ENCODE peak calls at places on chromosomes 4 and X, in five cellular contexts. K is left ventricle myocardium inferior, N is PC-9, T is fibroblast of lung, Q is AG09309. M is an unnamed sample.

GRCh38 chr4:54898941-54899340 is 226.5 kb downstream of the KDR start:
- DNase-seq in K (no peak), N (no peak), T (peak; percentile 52), Q (no peak), M (no peak)

GRCh38 chrX:13476384-13476783 is 93.0 kb upstream of the EGFL6 start:
- DNase-seq in K (no peak), N (no peak), T (no peak), Q (no peak), M (no peak)

GRCh38 chr4:140635606-140636005 is 66.8 kb upstream of the UCP1 start:
- DNase-seq in K (peak; percentile 36), N (peak; percentile 64), T (peak; percentile 64), Q (no peak), M (peak; percentile 71)

GRCh38 chrX:154398668-154399526 is 720 bp downstream of the RPL10 start:
- DNase-seq in K (peak; percentile 87), N (peak; percentile 59), T (peak; percentile 66), Q (peak; percentile 33), M (peak; percentile 95)

GRCh38 chrX:25067271-25068172 is 51.8 kb upstream of the ARX start:
- DNase-seq in K (no peak), N (no peak), T (no peak), Q (no peak), M (no peak)

GRCh38 chr4:120071192-120071795 is 4.6 kb upstream of the MAD2L1 start:
- DNase-seq in K (no peak), N (no peak), T (peak; percentile 60), Q (no peak), M (no peak)

GRCh38 chrX:153439977-153440376 is 5.9 kb downstream of the TREX2 start:
- DNase-seq in K (no peak), N (no peak), T (no peak), Q (no peak), M (no peak)

GRCh38 chrX:137031039-137031438 is 2.8 kb downstream of the GPR101 start:
- DNase-seq in K (no peak), N (no peak), T (no peak), Q (no peak), M (no peak)

GRCh38 chr4:8505229-8505628 is 64.7 kb downstream of the TRMT44 start:
- DNase-seq in K (no peak), N (no peak), T (no peak), Q (no peak), M (no peak)

GRCh38 chr4:147773261-147774184 is 41.6 kb downstream of the ARHGAP10 start:
- DNase-seq in K (no peak), N (peak; percentile 35), T (peak; percentile 74), Q (no peak), M (no peak)

GRCh38 chr4:165588534-165589310 is 209.9 kb downstream of the CPE start:
- DNase-seq in K (no peak), N (no peak), T (no peak), Q (no peak), M (no peak)

GRCh38 chrX:36640232-36640631 is 367.9 kb upstream of the FAM47C start:
- DNase-seq in K (no peak), N (no peak), T (no peak), Q (no peak), M (no peak)

GRCh38 chr4:189202182-189202868 is 738.3 kb upstream of the FRG1 start:
- DNase-seq in K (peak; percentile 66), N (no peak), T (peak; percentile 14), Q (peak; percentile 72), M (peak; percentile 75)

GRCh38 chr4:123418486-123418931 is 21.9 kb downstream of the SPRY1 start:
- DNase-seq in K (no peak), N (peak; percentile 99), T (peak; percentile 96), Q (peak; percentile 87), M (no peak)

GRCh38 chr4:77385124-77385969 is 220.3 kb upstream of the CXCL13 start:
- DNase-seq in K (peak; percentile 22), N (no peak), T (peak; percentile 54), Q (peak; percentile 37), M (peak; percentile 62)

GRCh38 chr4:65645185-65645584 is 25.1 kb downstream of the EPHA5 start:
- DNase-seq in K (no peak), N (no peak), T (peak; percentile 75), Q (no peak), M (no peak)

GRCh38 chr4:89939994-89940393 is 45.3 kb downstream of the MMRN1 start:
- DNase-seq in K (peak; percentile 19), N (no peak), T (peak; percentile 26), Q (no peak), M (no peak)

GRCh38 chr4:53905935-53906377 is 158.4 kb downstream of the CHIC2 start:
- DNase-seq in K (peak; percentile 33), N (no peak), T (peak; percentile 76), Q (no peak), M (no peak)

GRCh38 chrX:129318375-129318774 is 204.9 kb downstream of the SMARCA1 start:
- DNase-seq in K (no peak), N (no peak), T (peak; percentile 7), Q (peak; percentile 3), M (no peak)

GRCh38 chr4:78766650-78767049 is 9.5 kb upstream of the BMP2K start:
- DNase-seq in K (no peak), N (no peak), T (no peak), Q (no peak), M (no peak)

GRCh38 chrX:110284159-110284558 is 33.7 kb downstream of the AMMECR1 start:
- DNase-seq in K (no peak), N (peak; percentile 59), T (peak; percentile 87), Q (peak; percentile 54), M (no peak)

GRCh38 chr4:41207330-41207831 is 7.0 kb downstream of the APBB2 start:
- DNase-seq in K (peak; percentile 31), N (no peak), T (peak; percentile 44), Q (no peak), M (no peak)

GRCh38 chrX:17635231-17635630 is 102.1 kb upstream of the SCML1 start:
- DNase-seq in K (no peak), N (no peak), T (peak; percentile 58), Q (no peak), M (peak; percentile 81)

GRCh38 chr4:163810757-163811156 is 316.3 kb downstream of the TMA16 start:
- DNase-seq in K (no peak), N (no peak), T (no peak), Q (no peak), M (no peak)

GRCh38 chr4:15238720-15239119 is 189.1 kb upstream of the C1QTNF7 start:
- DNase-seq in K (no peak), N (no peak), T (peak; percentile 30), Q (no peak), M (no peak)

GRCh38 chr4:117429061-117429460 is 343.7 kb upstream of the TRAM1L1 start:
- DNase-seq in K (no peak), N (no peak), T (no peak), Q (no peak), M (no peak)

GRCh38 chr4:129822708-129823504 is 727.0 kb downstream of the C4orf33 start:
- DNase-seq in K (peak; percentile 9), N (peak; percentile 87), T (peak; percentile 30), Q (no peak), M (no peak)

GRCh38 chr4:153641532-153641931 is 42.5 kb upstream of the TLR2 start:
- DNase-seq in K (no peak), N (no peak), T (no peak), Q (no peak), M (no peak)

GRCh38 chr4:153647975-153648374 is 36.1 kb upstream of the TLR2 start:
- DNase-seq in K (no peak), N (no peak), T (no peak), Q (no peak), M (no peak)

GRCh38 chr4:153649572-153649991 is 34.5 kb upstream of the TLR2 start:
- DNase-seq in K (no peak), N (no peak), T (peak; percentile 10), Q (no peak), M (no peak)

GRCh38 chr4:153643406-153644016 is 40.6 kb upstream of the TLR2 start:
- DNase-seq in K (no peak), N (peak; percentile 47), T (peak; percentile 48), Q (no peak), M (no peak)

DNA sequence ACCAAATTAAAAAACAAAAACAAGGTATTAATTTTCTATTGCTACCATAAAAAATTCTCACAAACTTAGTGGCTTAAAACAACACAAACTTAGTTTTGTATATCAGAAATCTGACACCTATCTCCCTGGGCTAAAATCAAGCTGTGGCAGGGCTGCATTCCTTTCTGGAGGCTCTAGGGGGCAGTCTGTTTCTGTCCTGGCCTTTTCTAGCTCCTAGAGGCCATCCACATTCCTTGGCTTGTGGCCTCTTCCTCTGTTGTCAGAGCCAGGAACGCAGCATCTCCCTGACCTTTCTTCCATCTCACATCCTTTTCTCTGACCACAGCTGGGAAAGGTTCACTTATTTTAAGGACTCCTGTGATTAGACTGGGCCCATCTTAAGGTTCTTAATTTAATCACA is 38.9 kb upstream of the TLR2 start:
- DNase-seq in K (no peak), N (no peak), T (no peak), Q (no peak), M (no peak)
- TF ChIP-seq CTCF in K (no peak), N (peak; percentile 34), T (peak; percentile 26), Q (peak; percentile 30), M (no peak)

GRCh38 chrX:1341531-1342179 is 5.1 kb downstream of the IL3RA start:
- DNase-seq in K (no peak), N (peak; percentile 49), T (no peak), Q (no peak), M (peak; percentile 41)

GRCh38 chrX:1330605-1331004 is 6.0 kb upstream of the IL3RA start:
- DNase-seq in K (no peak), N (no peak), T (no peak), Q (no peak), M (peak; percentile 44)

GRCh38 chrX:1334854-1335253 is 1.7 kb upstream of the IL3RA start:
- DNase-seq in K (no peak), N (peak; percentile 44), T (no peak), Q (no peak), M (peak; percentile 12)

GRCh38 chrX:1336331-1337143 is at the start of gene IL3RA:
- DNase-seq in K (no peak), N (peak; percentile 74), T (no peak), Q (no peak), M (peak; percentile 65)
- H3K4me3 ChIP-seq in K (peak within 1 kb of the TSS; percentile 63), N (peak within 1 kb of the TSS; percentile 47), T (peak within 1 kb of the TSS; percentile 22), Q (peak within 1 kb of the TSS; percentile 33), M (peak within 1 kb of the TSS; percentile 55)

DNA sequence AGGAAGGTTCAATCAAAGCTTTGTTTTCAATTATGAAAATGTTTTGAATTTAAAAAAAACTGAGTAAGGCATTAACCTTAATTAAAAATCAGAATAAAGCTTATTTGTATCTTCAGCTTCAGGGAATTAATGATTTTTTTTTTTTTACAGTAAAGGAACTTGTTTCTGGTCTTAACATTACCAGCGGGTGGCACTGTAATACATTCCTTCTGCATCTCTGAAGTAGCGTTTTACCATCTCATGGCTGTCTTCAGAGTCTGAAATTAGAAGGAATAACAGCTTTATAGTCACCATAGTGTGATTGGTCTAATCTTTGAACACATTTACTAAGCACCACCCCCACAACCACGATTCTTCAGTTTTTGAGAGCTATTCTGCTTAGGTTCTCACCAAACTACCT is 102.6 kb downstream of the IL1RAPL2 start:
- DNase-seq in K (no peak), N (no peak), T (peak; percentile 39), Q (no peak), M (no peak)
- TF ChIP-seq CTCF in K (peak; percentile 30), N (peak; percentile 50), T (no peak), Q (no peak), M (peak; percentile 33)

GRCh38 chr4:177182156-177182555 is 127.5 kb upstream of the NEIL3 start:
- DNase-seq in K (no peak), N (no peak), T (peak; percentile 66), Q (peak; percentile 47), M (no peak)

GRCh38 chr4:177182728-177183127 is 126.9 kb upstream of the NEIL3 start:
- DNase-seq in K (no peak), N (no peak), T (no peak), Q (no peak), M (no peak)

GRCh38 chr4:177175473-177175872 is 134.2 kb upstream of the NEIL3 start:
- DNase-seq in K (no peak), N (no peak), T (no peak), Q (no peak), M (no peak)

GRCh38 chr4:177177446-177178160 is 132.1 kb upstream of the NEIL3 start:
- DNase-seq in K (no peak), N (no peak), T (peak; percentile 60), Q (peak; percentile 40), M (no peak)
- H3K4me3 ChIP-seq in K (no peak overlapping the region), N (no peak overlapping the region), T (no peak overlapping the region), Q (no peak overlapping the region), M (no peak overlapping the region)

M was measured in kidney.